ENCODE peak calls at places on chromosomes 6 and 20, in six cellular contexts. J is psoas muscle; N is CD4-positive, alpha-beta memory T cell; Q is neural progenitor cell; I is adrenal gland; R is Caco-2. H is an unnamed sample. For H3K9me3, the result is how much of the 10 kb centered on the place peaks cover.

GRCh38 chr6:4644962-4645361 is 131.2 kb upstream of the CDYL start:
- DNase-seq in N (no peak), R (peak), J (no peak), I (no peak), Q (no peak), H (no peak)

GRCh38 chr6:154434662-154435061 is 75.8 kb downstream of the CNKSR3 start:
- DNase-seq in N (no peak), J (no peak), R (no peak), Q (no peak), I (no peak), H (no peak)

GRCh38 chr20:2596673-2597279 is 55.7 kb upstream of the NOP56 start:
- DNase-seq in Q (no peak), R (no peak), N (no peak), I (no peak), J (no peak), H (no peak)

GRCh38 chr6:18513253-18513798 is 126.2 kb downstream of the RNF144B start:
- DNase-seq in R (no peak), J (no peak), N (no peak), I (no peak), Q (no peak), H (no peak)

GRCh38 chr6:12012566-12013367 is 655 bp downstream of the HIVEP1 start:
- DNase-seq in I (peak), Q (peak), R (peak), N (peak), J (peak), H (peak)

GRCh38 chr20:33882018-33882417 is 70.9 kb downstream of the CHMP4B start:
- DNase-seq in Q (no peak), J (no peak), N (no peak), I (no peak), R (no peak), H (no peak)

GRCh38 chr20:33649201-33649631 is 12.9 kb upstream of the C20orf144 start:
- DNase-seq in I (no peak), R (no peak), J (peak), N (no peak), Q (no peak), H (no peak)

GRCh38 chr6:149046822-149047246 is 270.7 kb upstream of the TAB2 start:
- DNase-seq in J (no peak), I (no peak), N (no peak), R (no peak), Q (no peak), H (no peak)

GRCh38 chr6:74044417-74045096 is 348.6 kb downstream of the CD109 start:
- DNase-seq in R (no peak), Q (no peak), I (no peak), N (no peak), J (no peak), H (no peak)

GRCh38 chr20:4073852-4074741 is 58.7 kb upstream of the RNF24 start:
- DNase-seq in R (no peak), I (peak), Q (no peak), J (no peak), N (no peak), H (no peak)

GRCh38 chr6:19024737-19025136 is 637.6 kb downstream of the RNF144B start:
- DNase-seq in J (no peak), R (peak), I (no peak), Q (peak), N (no peak), H (no peak)

GRCh38 chr6:9136141-9136865 is 701.0 kb upstream of the SLC35B3 start:
- DNase-seq in Q (no peak), N (no peak), J (no peak), I (no peak), R (no peak), H (no peak)

GRCh38 chr20:36341331-36342020 is 35.3 kb downstream of the DLGAP4 start:
- DNase-seq in I (no peak), R (no peak), J (no peak), N (no peak), Q (no peak), H (no peak)

GRCh38 chr20:23638309-23638708 is 554 bp upstream of the CST3 start:
- DNase-seq in Q (no peak), R (no peak), I (no peak), J (no peak), N (no peak), H (no peak)

GRCh38 chr6:142510217-142510616 is 208.4 kb downstream of the ADGRG6 start:
- DNase-seq in N (no peak), R (no peak), Q (no peak), I (no peak), J (no peak), H (no peak)

GRCh38 chr6:106823732-106824351 is 150.7 kb downstream of the CD24 start:
- DNase-seq in Q (no peak), I (no peak), J (no peak), R (peak), N (no peak), H (no peak)

GRCh38 chr6:139568956-139569538 is 194.6 kb upstream of the CITED2 start:
- DNase-seq in Q (no peak), J (no peak), N (no peak), R (no peak), I (no peak), H (no peak)

GRCh38 chr6:167811689-167812487 is 14.8 kb upstream of the AFDN start:
- DNase-seq in I (no peak), J (no peak), R (no peak), Q (no peak), N (no peak), H (no peak)

GRCh38 chr6:43687437-43688347 is at the start of gene MRPS18A:
- DNase-seq in Q (peak), R (peak), I (peak), N (peak), J (peak), H (peak)

GRCh38 chr6:141550471-141550870 is 582.3 kb upstream of the GJE1 start:
- DNase-seq in N (no peak), I (no peak), Q (no peak), R (no peak), J (no peak), H (no peak)

GRCh38 chr6:123829302-123829953 is 25.8 kb downstream of the NKAIN2 start:
- DNase-seq in Q (no peak), N (no peak), J (no peak), I (no peak), R (no peak), H (no peak)

GRCh38 chr20:40687384-40688128 is 1.5 kb downstream of the MAFB start:
- DNase-seq in Q (peak), J (peak), R (peak), N (no peak), I (peak), H (no peak)

GRCh38 chr6:83812595-83812994 is 40.6 kb upstream of the RIPPLY2 start:
- DNase-seq in N (no peak), I (no peak), J (no peak), Q (no peak), R (no peak), H (no peak)

GRCh38 chr6:84197708-84198107 is 29.7 kb downstream of the CEP162 start:
- DNase-seq in J (no peak), I (no peak), N (no peak), Q (no peak), R (peak), H (no peak)

GRCh38 chr20:40813708-40814327 is 124.8 kb upstream of the MAFB start:
- DNase-seq in N (no peak), I (no peak), J (no peak), R (no peak), Q (no peak), H (no peak)

GRCh38 chr20:59075934-59076508 is 33.4 kb upstream of the PRELID3B start:
- DNase-seq in I (no peak), J (no peak), N (no peak), Q (no peak), R (no peak), H (no peak)

GRCh38 chr6:168015492-168016175 is 18.2 kb downstream of the KIF25 start:
- DNase-seq in N (no peak), R (no peak), I (no peak), Q (no peak), J (no peak), H (no peak)

GRCh38 chr6:2396292-2396691 is 150.9 kb upstream of the GMDS start:
- DNase-seq in I (no peak), R (no peak), Q (no peak), J (no peak), N (no peak), H (no peak)

GRCh38 chr6:47897233-47897632 is 115.4 kb downstream of the OPN5 start:
- DNase-seq in N (no peak), J (no peak), I (no peak), R (no peak), Q (no peak), H (no peak)

GRCh38 chr6:31070711-31071197 is 41.6 kb downstream of the C6orf15 start:
- DNase-seq in Q (peak), R (peak), N (no peak), J (no peak), I (no peak), H (no peak)

GRCh38 chr20:4217349-4217761 is 202.0 kb upstream of the RNF24 start:
- DNase-seq in I (no peak), N (no peak), R (peak), Q (peak), J (no peak), H (no peak)

GRCh38 chr6:116881236-116881635 is 4.2 kb downstream of the RFX6 start:
- DNase-seq in R (no peak), Q (no peak), J (no peak), I (no peak), N (no peak), H (no peak)

GRCh38 chr6:79927758-79928157 is 19.6 kb downstream of the ELOVL4 start:
- DNase-seq in N (no peak), R (no peak), Q (no peak), I (no peak), J (no peak), H (no peak)

GRCh38 chr6:139820191-139820590 is 445.7 kb upstream of the CITED2 start:
- DNase-seq in Q (no peak), I (no peak), N (no peak), J (no peak), R (no peak), H (no peak)

GRCh38 chr20:25399038-25399430 is 8.4 kb upstream of the ABHD12 start:
- DNase-seq in Q (peak), I (peak), J (no peak), N (peak), R (peak), H (no peak)

GRCh38 chr6:45537539-45537938 is 159.8 kb upstream of the SUPT3H start:
- DNase-seq in R (no peak), N (no peak), Q (no peak), J (no peak), I (no peak), H (no peak)

GRCh38 chr6:87287251-87287650 is 35.1 kb upstream of the SMIM8 start:
- DNase-seq in N (no peak), R (no peak), Q (no peak), J (no peak), I (no peak), H (no peak)

GRCh38 chr6:135087803-135088202 is 33.2 kb upstream of the HBS1L start:
- DNase-seq in J (no peak), I (no peak), Q (no peak), N (peak), R (no peak), H (peak)

DNA sequence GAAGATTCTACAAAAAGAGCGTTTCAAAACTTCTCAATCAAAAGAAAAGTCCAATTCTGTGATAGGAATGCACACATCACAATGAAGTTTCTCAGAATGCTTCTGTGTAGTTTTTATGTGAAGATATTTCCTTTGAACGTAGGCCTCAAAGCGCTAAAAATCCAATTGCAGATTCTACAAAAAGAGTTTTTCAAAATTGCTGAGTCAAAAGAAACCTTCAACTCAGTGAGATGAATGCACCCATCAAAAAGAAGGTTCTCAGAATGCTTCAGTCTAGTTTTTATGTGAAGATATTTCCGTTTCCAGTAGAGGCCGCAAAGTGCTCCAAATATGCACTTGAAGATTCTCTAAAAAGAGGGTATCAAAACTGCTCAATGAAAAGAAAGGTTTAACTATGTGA is 319.7 kb upstream of the DEFB115 start:
- DNase-seq in Q (no peak), I (no peak), J (no peak), R (no peak), N (no peak), H (no peak)
- H3K9me3 ChIP-seq in Q (under half), I (under half), J (under half), R (under half), N (under half), H (under half)

DNA sequence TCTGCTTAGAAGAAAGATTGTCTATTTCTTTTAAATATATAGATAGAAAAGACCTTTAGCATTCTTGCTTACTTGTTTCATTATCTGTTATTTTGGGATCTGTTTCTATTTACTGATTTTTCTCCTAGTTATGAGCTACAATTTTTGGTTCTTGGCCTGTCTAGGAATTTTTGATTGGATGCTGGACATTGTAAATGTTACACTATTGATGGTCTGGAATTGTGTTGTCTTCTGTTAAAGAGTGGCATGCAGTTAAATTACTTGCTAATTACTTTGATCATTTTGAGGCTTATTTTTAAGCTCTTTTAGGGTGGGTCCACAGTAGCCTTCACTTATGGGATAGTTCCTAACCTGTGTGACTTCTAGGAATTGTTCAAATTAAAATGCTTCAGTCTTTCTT is 66.4 kb upstream of the NNAT start:
- DNase-seq in Q (no peak), N (no peak), R (no peak), J (no peak), I (no peak), H (no peak)
- H3K9me3 ChIP-seq in Q (under half), N (under half), R (under half), J (under half), I (under half), H (under half)

GRCh38 chr20:35264755-35265154 is 13.2 kb downstream of the MMP24OS start:
- DNase-seq in R (peak), N (no peak), J (no peak), Q (no peak), I (no peak), H (no peak)
- H3K9me3 ChIP-seq in R (under half), N (under half), J (under half), Q (under half), I (under half), H (under half)

GRCh38 chr6:109358204-109358603 is 24.1 kb downstream of the CD164 start:
- DNase-seq in J (no peak), R (no peak), I (no peak), N (no peak), Q (no peak), H (no peak)
- H3K9me3 ChIP-seq in J (under half), R (under half), I (under half), N (under half), Q (under half), H (under half)

GRCh38 chr20:8432435-8433148 is 300.5 kb downstream of the PLCB1 start:
- DNase-seq in N (no peak), I (no peak), J (no peak), R (no peak), Q (no peak), H (no peak)
- H3K9me3 ChIP-seq in N (under half), I (under half), J (under half), R (under half), Q (under half), H (under half)

GRCh38 chr20:21510995-21511394 is 2.9 kb downstream of the NKX2-2 start:
- DNase-seq in R (no peak), J (no peak), Q (no peak), N (no peak), I (no peak), H (no peak)
- H3K9me3 ChIP-seq in R (under half), J (under half), Q (under half), N (under half), I (under half), H (under half)

DNA sequence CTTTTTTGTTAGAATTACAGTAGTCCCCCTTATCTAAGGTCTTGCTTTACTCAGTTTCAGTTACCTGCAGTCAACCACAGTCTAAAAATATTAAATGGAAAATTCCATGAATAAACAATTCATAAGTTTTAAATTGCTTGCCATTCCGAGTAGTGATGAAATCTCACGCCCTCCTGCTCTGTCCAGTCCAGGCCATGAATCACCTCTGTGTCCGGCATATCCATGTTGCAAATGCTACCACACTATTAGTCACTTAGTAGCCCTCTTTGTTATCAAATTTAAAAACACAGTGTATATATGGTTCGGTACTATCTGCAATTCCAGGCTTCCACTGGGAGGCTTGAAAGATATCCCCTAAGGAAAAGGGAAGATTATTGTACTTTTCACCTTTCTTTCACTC is 164.6 kb upstream of the FAM83B start:
- DNase-seq in R (no peak), N (no peak), I (peak), Q (no peak), J (no peak), H (no peak)
- H3K9me3 ChIP-seq in R (under half), N (under half), I (under half), Q (under half), J (under half), H (under half)

GRCh38 chr6:169406034-169406433 is 152.4 kb upstream of the THBS2 start:
- DNase-seq in I (no peak), Q (no peak), N (no peak), R (no peak), J (no peak), H (no peak)
- H3K9me3 ChIP-seq in I (under half), Q (under half), N (under half), R (under half), J (under half), H (under half)